ENCODE peak calls at places on chromosomes 6 and 20, in five cellular contexts. Z, U, E, F and J are unnamed samples.

GRCh38 chr20:12575352-12576095 is 433.2 kb upstream of the SPTLC3 start:
- DNase-seq in U (no peak), F (peak), Z (no peak), E (no peak), J (no peak)

GRCh38 chr20:39795401-39796272 is 833.5 kb downstream of the DHX35 start:
- DNase-seq in U (peak), E (no peak), F (no peak), Z (no peak), J (no peak)

GRCh38 chr6:164398647-164399046 is 910.8 kb downstream of the C6orf118 start:
- DNase-seq in Z (no peak), E (no peak), U (no peak), F (no peak), J (no peak)

GRCh38 chr6:55953384-55953783 is 78.0 kb upstream of the BMP5 start:
- DNase-seq in Z (no peak), F (no peak), U (no peak), E (no peak), J (peak)

GRCh38 chr6:121510568-121511177 is 75.2 kb downstream of the GJA1 start:
- DNase-seq in U (no peak), F (no peak), E (no peak), Z (no peak), J (no peak)

GRCh38 chr20:14832630-14833029 is 495.2 kb upstream of the FLRT3 start:
- DNase-seq in E (no peak), Z (no peak), U (no peak), F (no peak), J (no peak)

GRCh38 chr6:87384449-87384848 is 23.3 kb upstream of the CFAP206 start:
- DNase-seq in F (no peak), U (no peak), Z (no peak), E (no peak), J (no peak)

GRCh38 chr20:62381202-62381797 is 5.6 kb upstream of the RPS21 start:
- DNase-seq in Z (no peak), U (no peak), F (no peak), E (no peak), J (no peak)

GRCh38 chr6:147961473-147962141 is 381.0 kb upstream of the SASH1 start:
- DNase-seq in F (no peak), E (no peak), U (no peak), Z (no peak), J (no peak)

GRCh38 chr6:15303162-15303919 is 57.5 kb downstream of the JARID2 start:
- DNase-seq in F (no peak), Z (no peak), U (no peak), E (no peak), J (no peak)

GRCh38 chr6:20403766-20404640 is 2.3 kb downstream of the E2F3 start:
- DNase-seq in F (no peak), Z (no peak), E (peak), U (peak), J (peak)

GRCh38 chr6:39493174-39493573 is 170.7 kb upstream of the KCNK16 start:
- DNase-seq in Z (no peak), U (peak), E (no peak), F (no peak), J (no peak)